ENCODE peak calls at places on chromosomes 12 and 14, in four cellular contexts. G is hepatocyte, K is GM23248, S is GM23338. N is an unnamed sample.

GRCh38 chr12:108333898-108334699 is 5.0 kb downstream of the CMKLR1 start:
- DNase-seq in G (no peak), K (peak; percentile 87), S (no peak), N (no peak)

GRCh38 chr12:111034148-111034910 is 114.0 kb upstream of the MYL2 start:
- DNase-seq in G (peak; percentile 15), K (peak; percentile 4), S (peak; percentile 72), N (no peak)

GRCh38 chr12:24415934-24416333 is 466.5 kb upstream of the SOX5 start:
- DNase-seq in G (no peak), K (no peak), S (peak; percentile 26), N (no peak)

GRCh38 chr12:53236443-53237111 is 4.6 kb upstream of the RARG start:
- DNase-seq in G (no peak), K (no peak), S (no peak), N (no peak)

GRCh38 chr12:49410833-49411232 is 43.6 kb downstream of the SPATS2 start:
- DNase-seq in G (no peak), K (no peak), S (no peak), N (no peak)

GRCh38 chr12:53550595-53550994 is 43.3 kb upstream of the NPFF start:
- DNase-seq in G (no peak), K (peak; percentile 29), S (no peak), N (no peak)

GRCh38 chr12:102776041-102776440 is 141.0 kb downstream of the PAH start:
- DNase-seq in G (no peak), K (no peak), S (no peak), N (no peak)

GRCh38 chr14:21525571-21525970 is 575 bp downstream of the SALL2 start:
- DNase-seq in G (peak; percentile 52), K (peak; percentile 24), S (peak; percentile 55), N (no peak)

GRCh38 chr12:115096673-115097349 is 412.8 kb upstream of the TBX3 start:
- DNase-seq in G (peak; percentile 26), K (peak; percentile 30), S (no peak), N (no peak)

GRCh38 chr14:87332001-87332400 is 661.0 kb downstream of the GALC start:
- DNase-seq in G (no peak), K (peak; percentile 50), S (no peak), N (no peak)

GRCh38 chr14:70919774-70920173 is 12.5 kb downstream of the PCNX1 start:
- DNase-seq in G (no peak), K (peak; percentile 55), S (peak; percentile 25), N (no peak)

GRCh38 chr14:89983375-89983774 is 27.6 kb downstream of the TDP1 start:
- DNase-seq in G (no peak), K (no peak), S (no peak), N (no peak)

GRCh38 chr14:95256011-95256775 is 63.5 kb downstream of the CLMN start:
- DNase-seq in G (no peak), K (peak; percentile 22), S (no peak), N (no peak)

GRCh38 chr12:6843118-6843902 is 2.6 kb downstream of the GNB3 start:
- DNase-seq in G (no peak), K (no peak), S (peak; percentile 72), N (peak; percentile 68)

GRCh38 chr12:95694148-95694547 is 96.4 kb downstream of the NTN4 start:
- DNase-seq in G (no peak), K (no peak), S (peak; percentile 41), N (no peak)

GRCh38 chr12:60172696-60173095 is 576.9 kb downstream of the SLC16A7 start:
- DNase-seq in G (no peak), K (no peak), S (no peak), N (no peak)

GRCh38 chr12:26580619-26581018 is 252.4 kb downstream of the ITPR2 start:
- DNase-seq in G (no peak), K (no peak), S (no peak), N (no peak)

GRCh38 chr12:108783446-108783845 is 52.1 kb upstream of the CORO1C start:
- DNase-seq in G (peak; percentile 37), K (no peak), S (no peak), N (no peak)

GRCh38 chr12:105292705-105293104 is 37.8 kb upstream of the C12orf75 start:
- DNase-seq in G (no peak), K (peak; percentile 33), S (no peak), N (no peak)

GRCh38 chr14:70709726-70710382 is 68.1 kb downstream of the TTC9 start:
- DNase-seq in G (no peak), K (no peak), S (peak; percentile 56), N (no peak)

GRCh38 chr12:4272976-4273650 is 449 bp upstream of the CCND2 start:
- DNase-seq in G (no peak), K (no peak), S (peak; percentile 34), N (no peak)

GRCh38 chr14:22886500-22887259 is 3.7 kb downstream of the REM2 start:
- DNase-seq in G (peak; percentile 78), K (peak; percentile 76), S (peak; percentile 88), N (peak; percentile 86)

GRCh38 chr14:48937796-48938195 is 648.4 kb downstream of the RPS29 start:
- DNase-seq in G (peak; percentile 19), K (peak; percentile 51), S (no peak), N (no peak)

GRCh38 chr12:93857279-93857894 is 180.2 kb downstream of the CRADD start:
- DNase-seq in G (no peak), K (peak; percentile 76), S (no peak), N (no peak)
- TF ChIP-seq EZH2phosphoT487 in G (no peak), K (no peak), S (no peak), N (no peak)

DNA sequence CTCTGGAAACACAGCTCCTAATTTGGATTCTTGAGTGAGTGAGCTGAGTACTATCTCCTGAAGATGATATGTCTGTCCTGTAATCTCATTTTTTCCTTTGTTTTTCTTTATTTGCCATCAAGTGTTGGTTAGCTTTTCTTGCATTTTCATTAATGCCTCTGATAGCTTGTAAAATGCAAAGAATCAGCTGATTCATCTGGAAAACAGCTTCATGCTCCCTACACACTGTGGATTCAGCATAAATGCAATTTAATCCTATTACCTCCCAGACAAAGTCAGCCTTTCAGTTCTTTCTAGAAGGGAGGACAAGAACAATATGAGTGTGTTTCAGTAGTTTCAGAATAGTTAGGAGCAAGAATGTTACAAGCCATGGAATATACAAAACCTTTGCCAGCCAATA is 79.4 kb downstream of the DACT1 start:
- DNase-seq in G (no peak), K (no peak), S (no peak), N (no peak)
- H3K4me2 ChIP-seq in G (no peak overlapping the region), K (no peak overlapping the region), S (no peak overlapping the region), N (no peak overlapping the region)

GRCh38 chr12:91098942-91099341 is 12.4 kb downstream of the LUM start:
- DNase-seq in G (peak; percentile 77), K (peak; percentile 92), S (no peak), N (no peak)
- H3K27ac ChIP-seq in G (peak overlapping the region; percentile 75), K (peak overlapping the region; percentile 72), S (no peak overlapping the region), N (no peak overlapping the region)

GRCh38 chr14:103932791-103933490 is 4.7 kb downstream of the TDRD9 start:
- DNase-seq in G (no peak), K (no peak), S (no peak), N (no peak)
- TF ChIP-seq EZH2phosphoT487 in G (no peak), K (no peak), S (no peak), N (no peak)

DNA sequence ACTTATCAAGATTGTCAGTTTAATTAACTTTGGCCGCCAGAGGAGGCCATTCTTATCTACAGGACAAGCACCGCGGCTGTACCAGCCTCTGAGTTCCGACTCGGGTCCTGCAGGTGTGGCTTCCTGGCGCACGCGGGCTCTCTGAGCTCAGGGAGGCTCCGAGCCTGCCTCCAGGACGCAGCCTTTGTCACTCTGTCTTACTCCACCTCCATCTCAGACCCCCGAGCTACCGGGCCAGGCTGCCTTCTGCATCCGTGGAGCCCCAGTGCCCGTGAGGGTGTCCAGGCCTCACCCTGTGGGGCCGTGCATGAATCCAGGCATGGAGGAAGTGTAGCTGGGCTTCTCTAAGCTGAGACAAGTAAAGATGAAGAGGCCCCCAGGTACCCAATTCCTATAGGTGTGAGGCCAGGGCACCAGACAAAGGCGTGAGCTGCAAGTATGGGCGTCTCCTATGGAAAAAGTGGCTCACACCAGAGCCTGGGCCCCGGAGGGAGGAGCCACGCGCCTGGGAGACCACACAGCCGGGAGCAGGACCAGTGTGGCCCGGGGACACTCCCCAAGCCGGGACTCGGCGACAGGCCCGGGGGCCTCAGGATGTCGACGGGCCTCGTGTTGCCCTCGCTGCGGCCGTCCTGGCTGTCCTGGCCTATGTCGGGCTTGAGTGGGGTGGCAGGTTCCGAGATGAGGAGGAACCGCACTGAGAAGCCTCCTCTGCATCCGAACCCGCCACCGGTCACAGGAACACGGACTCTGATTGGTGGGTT is 42.8 kb downstream of the NOC4L start:
- DNase-seq in G (no peak), K (no peak), S (no peak), N (peak; percentile 23)
- H3K4me2 ChIP-seq in G (no peak overlapping the region), K (no peak overlapping the region), S (no peak overlapping the region), N (no peak overlapping the region)

DNA sequence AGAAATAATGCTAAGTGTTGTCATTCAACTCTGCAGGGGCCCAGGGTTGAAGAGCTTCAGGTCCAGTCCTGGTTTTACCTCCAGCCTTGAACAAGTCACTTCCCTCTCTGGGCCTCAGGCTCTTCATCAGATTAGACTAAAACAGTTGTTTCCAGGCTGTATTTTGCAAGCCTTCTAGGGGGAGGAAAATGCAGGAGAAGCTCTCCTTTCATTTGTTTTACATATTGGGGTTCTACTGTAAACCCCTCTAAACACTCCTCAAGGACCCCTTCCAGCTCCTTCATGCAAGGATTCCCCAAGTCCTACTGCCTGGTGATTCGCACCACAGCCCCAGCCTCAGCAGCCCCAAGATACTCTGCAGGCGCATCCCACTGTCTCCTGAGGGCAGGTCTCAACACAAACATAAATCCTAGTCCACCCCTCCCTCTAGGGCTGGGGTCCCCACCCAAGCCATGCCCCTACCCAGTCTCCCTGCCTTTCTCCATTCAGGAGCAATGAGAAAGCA is 2.7 kb downstream of the SDR9C7 start:
- DNase-seq in G (peak; percentile 64), K (peak; percentile 56), S (peak; percentile 69), N (peak; percentile 74)
- H3K27ac ChIP-seq in G (peak overlapping the region; percentile 37), K (no peak overlapping the region), S (no peak overlapping the region), N (no peak overlapping the region)

GRCh38 chr12:11863478-11863906 is 207.2 kb upstream of the BCL2L14 start:
- DNase-seq in G (peak; percentile 19), K (peak; percentile 78), S (no peak), N (no peak)

GRCh38 chr12:11865835-11866234 is 204.9 kb upstream of the BCL2L14 start:
- DNase-seq in G (no peak), K (no peak), S (no peak), N (no peak)

GRCh38 chr12:11861864-11862600 is 208.7 kb upstream of the BCL2L14 start:
- DNase-seq in G (no peak), K (no peak), S (no peak), N (no peak)

GRCh38 chr12:11862794-11863193 is 207.9 kb upstream of the BCL2L14 start:
- DNase-seq in G (no peak), K (peak; percentile 79), S (no peak), N (no peak)

DNA sequence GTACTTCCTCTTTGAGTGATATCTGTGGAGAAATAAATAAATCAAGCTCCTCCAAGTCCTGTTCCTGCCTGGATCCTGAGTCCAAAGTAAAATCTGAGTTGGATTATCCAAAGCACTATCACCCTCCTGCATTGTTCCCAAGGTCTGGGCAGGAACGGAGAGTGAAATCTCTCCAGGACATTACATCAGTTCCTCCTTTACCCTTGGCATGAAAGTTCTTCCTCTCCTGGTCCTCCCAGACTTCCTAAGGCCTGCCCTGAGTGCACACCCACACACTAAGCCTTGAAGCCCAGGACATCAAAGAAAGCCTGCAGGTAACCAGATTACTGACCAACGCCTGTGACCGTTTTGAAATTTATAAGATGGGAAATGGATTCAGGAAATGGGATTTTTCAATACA is 206.8 kb upstream of the BCL2L14 start:
- DNase-seq in G (no peak), K (peak; percentile 47), S (no peak), N (no peak)
- TF ChIP-seq EZH2phosphoT487 in G (no peak), K (no peak), S (no peak), N (no peak)

GRCh38 chr14:102415671-102416070 is 52.9 kb downstream of the TECPR2 start:
- DNase-seq in G (no peak), K (no peak), S (no peak), N (no peak)
- H3K4me2 ChIP-seq in G (no peak overlapping the region), K (no peak overlapping the region), S (no peak overlapping the region), N (no peak overlapping the region)